ENCODE peak calls at places on chromosomes 1 and 21, in four cellular contexts. A, R, D and F are unnamed samples. For H3K36me3, the result is how much of the 10 kb centered on the place peaks cover.

GRCh38 chr21:46347791-46348381 is 23.9 kb downstream of the PCNT start:
- DNase-seq in A (no peak), D (no peak), R (no peak), F (no peak)

GRCh38 chr1:161019767-161020572 is 982 bp downstream of the F11R start:
- DNase-seq in A (peak), D (no peak), R (no peak), F (no peak)

GRCh38 chr1:67838180-67838912 is 5.1 kb upstream of the GNG12 start:
- DNase-seq in D (no peak), A (no peak), R (no peak), F (no peak)

GRCh38 chr1:29703596-29703995 is 467.3 kb downstream of the PTPRU start:
- DNase-seq in A (peak), D (peak), R (peak), F (no peak)

GRCh38 chr1:43856188-43856587 is 77.4 kb upstream of the ARTN start:
- DNase-seq in A (no peak), R (no peak), D (no peak), F (no peak)

GRCh38 chr1:87200875-87201638 is 127.6 kb upstream of the LMO4 start:
- DNase-seq in R (no peak), A (no peak), D (no peak), F (peak)

GRCh38 chr1:56139786-56140185 is 439.6 kb downstream of the PLPP3 start:
- DNase-seq in R (peak), D (no peak), A (no peak), F (no peak)

GRCh38 chr1:94115900-94116436 is 5.0 kb downstream of the ABCA4 start:
- DNase-seq in D (no peak), R (no peak), A (no peak), F (peak)

GRCh38 chr1:100785399-100786082 is 66.0 kb downstream of the VCAM1 start:
- DNase-seq in D (no peak), A (no peak), R (peak), F (no peak)

GRCh38 chr1:163412216-163412615 is 90.5 kb downstream of the NUF2 start:
- DNase-seq in D (no peak), R (no peak), A (no peak), F (no peak)

GRCh38 chr1:154941332-154941995 is 4.9 kb upstream of the PMVK start:
- DNase-seq in A (peak), R (peak), D (no peak), F (no peak)

GRCh38 chr21:43608225-43608624 is 51.1 kb downstream of the HSF2BP start:
- DNase-seq in R (peak), A (no peak), D (no peak), F (peak)

GRCh38 chr1:30720271-30721223 is 2.8 kb downstream of the MATN1 start:
- DNase-seq in D (no peak), R (no peak), A (no peak), F (no peak)

GRCh38 chr1:22805672-22806038 is 95.0 kb downstream of the EPHB2 start:
- DNase-seq in R (no peak), A (no peak), D (no peak), F (no peak)

GRCh38 chr1:23395162-23395724 is 25.6 kb upstream of the ZNF436 start:
- DNase-seq in R (no peak), A (no peak), D (peak), F (no peak)

GRCh38 chr1:77956464-77956863 is 22.4 kb downstream of the FUBP1 start:
- DNase-seq in D (no peak), R (no peak), A (no peak), F (no peak)
- H3K36me3 ChIP-seq in D (half or more), R (under half), A (half or more), F (under half)

GRCh38 chr1:54377040-54377691 is 29.0 kb downstream of the SSBP3 start:
- DNase-seq in D (no peak), R (peak), A (no peak), F (no peak)
- H2BK12ac ChIP-seq in D (peak), R (peak), A (no peak), F (no peak)

GRCh38 chr1:236576004-236576403 is 28.3 kb downstream of the HEATR1 start:
- DNase-seq in D (no peak), R (peak), A (no peak), F (peak)

GRCh38 chr1:236581528-236581927 is 22.8 kb downstream of the HEATR1 start:
- DNase-seq in R (no peak), A (no peak), D (no peak), F (no peak)
- H3K36me3 ChIP-seq in R (under half), A (half or more), D (half or more), F (under half)

DNA sequence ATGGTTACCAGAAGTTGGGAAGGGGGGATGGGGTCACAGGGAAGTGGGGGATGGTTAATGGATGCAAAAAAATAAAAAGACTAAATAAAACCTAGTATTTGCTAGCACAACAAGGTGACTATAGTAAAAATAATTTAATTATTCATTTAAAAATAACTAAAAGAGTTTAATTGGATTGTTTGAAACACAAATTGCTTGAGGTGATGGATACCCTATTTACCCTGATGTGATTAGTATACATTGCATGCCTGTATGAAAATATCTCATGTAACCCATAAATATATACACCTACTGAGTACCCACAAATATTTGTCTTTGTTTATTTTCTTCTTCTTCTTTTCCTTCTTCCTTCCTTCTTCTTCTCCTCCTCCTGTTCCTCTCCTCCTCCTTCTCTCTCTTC is 57.8 kb upstream of the MACF1 start:
- DNase-seq in A (no peak), R (no peak), D (no peak), F (no peak)
- H2BK12ac ChIP-seq in A (no peak), R (no peak), D (no peak), F (no peak)

GRCh38 chr1:42757892-42758275 is 8.9 kb downstream of the P3H1 start:
- DNase-seq in R (no peak), A (no peak), D (no peak), F (no peak)
- H3K36me3 ChIP-seq in R (half or more), A (half or more), D (half or more), F (under half)

GRCh38 chr1:155971910-155972809 is 6.2 kb downstream of the ARHGEF2 start:
- DNase-seq in A (no peak), R (no peak), D (no peak), F (no peak)
- H2BK12ac ChIP-seq in A (no peak), R (no peak), D (no peak), F (no peak)